ENCODE peak calls at places on chromosomes 7 and 10, in seven cellular contexts. One of them, this sample, is unnamed.

GRCh38 chr10:7826971-7827370 is 8.7 kb downstream of the TAF3 start:
- DNase-seq in K562: peak
- DNase-seq in SK-N-SH: no peak
- DNase-seq in HCT116: no peak
- DNase-seq in HepG2: no peak
- DNase-seq in H1: no peak
- DNase-seq in GM12878: no peak
- DNase-seq in this sample: no peak

GRCh38 chr10:82827901-82828300 is 952.9 kb downstream of the NRG3 start:
- DNase-seq in K562: no peak
- DNase-seq in HepG2: no peak
- DNase-seq in H1: no peak
- DNase-seq in HCT116: no peak
- DNase-seq in GM12878: no peak
- DNase-seq in SK-N-SH: no peak
- DNase-seq in this sample: no peak

GRCh38 chr10:10056958-10057357 is 960.7 kb upstream of the CELF2 start:
- DNase-seq in GM12878: no peak
- DNase-seq in SK-N-SH: peak
- DNase-seq in H1: no peak
- DNase-seq in HepG2: no peak
- DNase-seq in K562: no peak
- DNase-seq in HCT116: no peak
- DNase-seq in this sample: no peak

GRCh38 chr7:38476764-38477163 is 154.4 kb downstream of the AMPH start:
- DNase-seq in H1: no peak
- DNase-seq in K562: no peak
- DNase-seq in HCT116: no peak
- DNase-seq in SK-N-SH: no peak
- DNase-seq in GM12878: no peak
- DNase-seq in HepG2: no peak
- DNase-seq in this sample: no peak

GRCh38 chr7:142866361-142867096 is 11.7 kb downstream of the EPHB6 start:
- DNase-seq in HepG2: peak
- DNase-seq in H1: peak
- DNase-seq in GM12878: no peak
- DNase-seq in K562: peak
- DNase-seq in SK-N-SH: peak
- DNase-seq in HCT116: no peak
- DNase-seq in this sample: peak

GRCh38 chr10:23694446-23694920 is 255.6 kb downstream of the OTUD1 start:
- DNase-seq in H1: peak
- DNase-seq in K562: no peak
- DNase-seq in SK-N-SH: peak
- DNase-seq in HCT116: no peak
- DNase-seq in HepG2: no peak
- DNase-seq in GM12878: no peak
- DNase-seq in this sample: no peak

GRCh38 chr10:23015021-23015707 is 80.2 kb upstream of the MSRB2 start:
- DNase-seq in GM12878: peak
- DNase-seq in H1: no peak
- DNase-seq in HCT116: no peak
- DNase-seq in SK-N-SH: no peak
- DNase-seq in K562: no peak
- DNase-seq in HepG2: no peak
- DNase-seq in this sample: no peak

GRCh38 chr10:15201589-15202300 is 33.3 kb upstream of the NMT2 start:
- DNase-seq in GM12878: no peak
- DNase-seq in K562: no peak
- DNase-seq in SK-N-SH: no peak
- DNase-seq in HepG2: no peak
- DNase-seq in H1: no peak
- DNase-seq in HCT116: peak
- DNase-seq in this sample: no peak

GRCh38 chr7:77806425-77806824 is 7.9 kb downstream of the PHTF2 start:
- DNase-seq in GM12878: no peak
- DNase-seq in H1: no peak
- DNase-seq in HepG2: no peak
- DNase-seq in SK-N-SH: no peak
- DNase-seq in HCT116: no peak
- DNase-seq in K562: no peak
- DNase-seq in this sample: no peak

GRCh38 chr10:72490951-72491350 is 134.9 kb downstream of the MICU1 start:
- DNase-seq in GM12878: no peak
- DNase-seq in SK-N-SH: no peak
- DNase-seq in HCT116: no peak
- DNase-seq in K562: no peak
- DNase-seq in H1: no peak
- DNase-seq in HepG2: no peak
- DNase-seq in this sample: no peak

GRCh38 chr10:58282615-58283014 is 13.7 kb downstream of the CISD1 start:
- DNase-seq in HCT116: no peak
- DNase-seq in SK-N-SH: no peak
- DNase-seq in H1: no peak
- DNase-seq in HepG2: no peak
- DNase-seq in GM12878: peak
- DNase-seq in K562: no peak
- DNase-seq in this sample: no peak

GRCh38 chr10:30671011-30671616 is 41.6 kb upstream of the LYZL2 start:
- DNase-seq in H1: no peak
- DNase-seq in SK-N-SH: peak
- DNase-seq in K562: peak
- DNase-seq in GM12878: no peak
- DNase-seq in HCT116: peak
- DNase-seq in HepG2: peak
- DNase-seq in this sample: peak

GRCh38 chr7:4056552-4057288 is 625.4 kb upstream of the FOXK1 start:
- DNase-seq in H1: peak
- DNase-seq in HCT116: no peak
- DNase-seq in SK-N-SH: no peak
- DNase-seq in GM12878: no peak
- DNase-seq in K562: no peak
- DNase-seq in HepG2: no peak
- DNase-seq in this sample: no peak

DNA sequence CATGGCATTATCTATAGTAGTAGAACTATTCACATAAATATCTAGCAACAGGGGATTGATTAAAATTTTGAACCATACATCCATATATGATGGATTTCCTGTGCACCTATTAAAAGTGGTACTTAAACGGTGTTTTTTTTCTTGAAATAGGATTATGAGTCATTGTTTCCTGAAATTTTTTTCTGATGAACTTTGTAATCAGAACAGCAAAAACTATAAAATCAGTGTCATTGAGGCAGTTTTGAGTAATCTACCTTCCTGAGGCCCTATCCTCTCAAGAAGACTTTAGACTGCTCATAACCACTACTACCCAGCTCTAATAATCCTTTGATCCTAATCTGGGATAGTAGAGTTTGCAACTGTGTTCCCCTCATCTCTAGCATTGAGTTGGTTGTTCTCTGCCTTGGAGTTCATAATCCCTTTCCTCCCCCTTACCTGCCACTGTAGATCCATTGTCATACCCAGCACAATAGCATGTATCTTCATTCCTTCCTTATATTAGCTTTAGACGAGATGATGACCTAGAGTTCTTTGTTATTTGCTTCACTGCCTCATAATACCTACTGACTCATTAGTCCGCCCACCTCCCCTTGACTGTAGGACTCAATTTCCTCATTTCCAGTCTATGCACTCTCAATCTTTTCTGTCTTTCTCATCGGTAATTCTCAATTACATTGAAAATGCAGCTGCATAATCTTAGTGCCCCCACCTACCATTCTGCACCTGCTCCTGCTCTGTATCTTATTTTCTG is 133.4 kb downstream of the LRRC4 start:
- DNase-seq in H1: no peak
- DNase-seq in SK-N-SH: no peak
- DNase-seq in K562: no peak
- DNase-seq in HepG2: no peak
- DNase-seq in HCT116: no peak
- DNase-seq in GM12878: no peak
- DNase-seq in this sample: no peak
- TF ChIP-seq JUND in H1: no peak
- TF ChIP-seq JUND in SK-N-SH: peak
- TF ChIP-seq JUND in K562: no peak
- TF ChIP-seq JUND in HepG2: no peak
- TF ChIP-seq JUND in HCT116: peak
- TF ChIP-seq JUND in GM12878: no peak
- TF ChIP-seq JUND in this sample: no peak

DNA sequence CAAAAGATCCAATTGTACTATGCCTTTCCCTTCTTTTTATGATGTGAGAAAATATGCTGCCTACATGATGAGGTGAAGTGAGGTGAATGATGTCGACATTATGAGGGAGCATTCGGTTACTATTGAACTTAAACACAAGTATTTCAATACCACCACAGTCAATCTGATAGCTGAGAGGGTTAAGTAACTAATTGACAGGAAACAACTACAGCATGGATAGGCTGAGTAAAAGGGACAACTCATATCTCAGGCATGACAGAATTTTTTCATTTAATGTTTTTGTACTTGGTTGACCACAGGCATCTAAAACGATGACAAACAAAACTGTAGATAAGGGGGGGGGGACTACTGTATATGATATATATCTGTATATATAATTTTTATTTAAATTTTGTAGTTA is 488.9 kb downstream of the SH2D4B start:
- DNase-seq in H1: no peak
- DNase-seq in K562: no peak
- DNase-seq in SK-N-SH: no peak
- DNase-seq in HepG2: no peak
- DNase-seq in HCT116: no peak
- DNase-seq in GM12878: no peak
- DNase-seq in this sample: no peak
- TF ChIP-seq JUND in H1: no peak
- TF ChIP-seq JUND in K562: no peak
- TF ChIP-seq JUND in SK-N-SH: no peak
- TF ChIP-seq JUND in HepG2: no peak
- TF ChIP-seq JUND in HCT116: no peak
- TF ChIP-seq JUND in GM12878: no peak
- TF ChIP-seq JUND in this sample: no peak

GRCh38 chr10:76788093-76788811 is 849.4 kb downstream of the KCNMA1 start:
- DNase-seq in HepG2: no peak
- DNase-seq in GM12878: no peak
- DNase-seq in HCT116: no peak
- DNase-seq in K562: no peak
- DNase-seq in H1: no peak
- DNase-seq in SK-N-SH: no peak
- DNase-seq in this sample: no peak

GRCh38 chr10:76784076-76784475 is 853.5 kb downstream of the KCNMA1 start:
- DNase-seq in H1: no peak
- DNase-seq in HepG2: no peak
- DNase-seq in GM12878: no peak
- DNase-seq in SK-N-SH: no peak
- DNase-seq in HCT116: no peak
- DNase-seq in K562: no peak
- DNase-seq in this sample: no peak

GRCh38 chr10:76786673-76787072 is 850.9 kb downstream of the KCNMA1 start:
- DNase-seq in HCT116: no peak
- DNase-seq in HepG2: no peak
- DNase-seq in SK-N-SH: no peak
- DNase-seq in H1: no peak
- DNase-seq in K562: no peak
- DNase-seq in GM12878: no peak
- DNase-seq in this sample: no peak
- TF ChIP-seq JUND in HCT116: no peak
- TF ChIP-seq JUND in HepG2: no peak
- TF ChIP-seq JUND in SK-N-SH: no peak
- TF ChIP-seq JUND in H1: no peak
- TF ChIP-seq JUND in K562: no peak
- TF ChIP-seq JUND in GM12878: no peak
- TF ChIP-seq JUND in this sample: no peak

DNA sequence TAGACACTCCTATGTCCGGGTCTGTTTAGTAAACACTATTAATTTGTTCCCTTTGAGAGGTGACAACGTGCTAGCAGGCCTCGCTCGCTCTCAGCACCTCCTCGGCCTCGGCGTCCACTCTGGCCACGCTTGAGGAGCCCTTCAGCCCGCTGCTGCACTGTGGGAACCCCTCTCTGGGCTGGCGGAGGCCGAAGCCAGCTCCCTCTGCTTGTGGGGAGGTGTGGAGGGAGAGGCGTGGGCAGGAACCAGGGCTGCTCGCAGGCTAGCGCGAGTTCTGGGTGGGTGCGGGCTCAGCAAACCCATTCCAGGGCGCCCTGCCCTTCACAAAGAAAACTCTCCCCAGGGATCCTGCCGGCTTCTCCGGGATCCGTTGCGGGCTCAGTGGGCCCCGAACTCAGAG is 144.4 kb upstream of the CDCA7L start:
- DNase-seq in HepG2: no peak
- DNase-seq in GM12878: no peak
- DNase-seq in SK-N-SH: no peak
- DNase-seq in K562: no peak
- DNase-seq in H1: no peak
- DNase-seq in HCT116: no peak
- DNase-seq in this sample: no peak
- TF ChIP-seq JUND in HepG2: no peak
- TF ChIP-seq JUND in GM12878: no peak
- TF ChIP-seq JUND in SK-N-SH: no peak
- TF ChIP-seq JUND in K562: no peak
- TF ChIP-seq JUND in H1: no peak
- TF ChIP-seq JUND in HCT116: no peak
- TF ChIP-seq JUND in this sample: no peak

This sample was measured in T47D.